ENCODE peak calls at places on chromosomes 7 and 10, in four cellular contexts. S is OCI-LY7, V is choroid plexus epithelial cell, P is heart left ventricle. Q is an unnamed sample.

GRCh38 chr7:70098905-70099672 is 500.8 kb downstream of the AUTS2 start:
- DNase-seq in S (no peak), V (no peak), P (no peak), Q (no peak)

GRCh38 chr10:72953687-72954086 is 919 bp downstream of the PLA2G12B start:
- DNase-seq in S (no peak), V (no peak), P (no peak), Q (no peak)

GRCh38 chr7:47471358-47471703 is 110.6 kb downstream of the TNS3 start:
- DNase-seq in S (no peak), V (no peak), P (no peak), Q (no peak)

GRCh38 chr10:92662852-92663251 is 26.9 kb upstream of the HHEX start:
- DNase-seq in S (peak), V (peak), P (no peak), Q (no peak)

GRCh38 chr7:99210265-99210970 is 2.5 kb upstream of the KPNA7 start:
- DNase-seq in S (no peak), V (peak), P (no peak), Q (peak)

GRCh38 chr10:76388321-76388720 is 956.9 kb downstream of the LRMDA start:
- DNase-seq in S (no peak), V (no peak), P (no peak), Q (peak)

GRCh38 chr7:129252133-129252532 is 27.3 kb downstream of the AHCYL2 start:
- DNase-seq in S (no peak), V (no peak), P (no peak), Q (no peak)

GRCh38 chr10:9670911-9671310 is 1346.8 kb upstream of the CELF2 start:
- DNase-seq in S (no peak), V (no peak), P (no peak), Q (no peak)

GRCh38 chr7:133186060-133186459 is 66.8 kb upstream of the EXOC4 start:
- DNase-seq in S (no peak), V (no peak), P (no peak), Q (no peak)

GRCh38 chr10:43057831-43058340 is 19.0 kb upstream of the RET start:
- DNase-seq in S (no peak), V (no peak), P (no peak), Q (no peak)

GRCh38 chr10:123640016-123640535 is 26.1 kb upstream of the GPR26 start:
- DNase-seq in S (no peak), V (no peak), P (no peak), Q (no peak)

GRCh38 chr10:113111900-113112853 is 162.1 kb downstream of the TCF7L2 start:
- DNase-seq in S (no peak), V (peak), P (no peak), Q (peak)

GRCh38 chr7:98866341-98866740 is 3.5 kb downstream of the TMEM130 start:
- DNase-seq in S (no peak), V (no peak), P (no peak), Q (no peak)

GRCh38 chr7:1181031-1181430 is 21.0 kb upstream of the ZFAND2A start:
- DNase-seq in S (no peak), V (no peak), P (no peak), Q (no peak)

GRCh38 chr10:73644015-73644743 is 2.9 kb upstream of the MYOZ1 start:
- DNase-seq in S (peak), V (peak), P (peak), Q (peak)

GRCh38 chr10:99523251-99523773 is 9.4 kb upstream of the NKX2-3 start:
- DNase-seq in S (no peak), V (no peak), P (no peak), Q (no peak)

GRCh38 chr7:44403775-44404174 is 78.4 kb upstream of the CAMK2B start:
- DNase-seq in S (no peak), V (no peak), P (no peak), Q (no peak)

GRCh38 chr10:103153302-103153759 is 39.7 kb downstream of the NT5C2 start:
- DNase-seq in S (no peak), V (peak), P (peak), Q (peak)

GRCh38 chr7:157027568-157028527 is 17.4 kb upstream of the MNX1 start:
- DNase-seq in S (no peak), V (no peak), P (no peak), Q (no peak)

GRCh38 chr10:69180525-69181204 is 631 bp downstream of the SUPV3L1 start:
- DNase-seq in S (peak), V (peak), P (no peak), Q (peak)

GRCh38 chr10:89342219-89342966 is 14.6 kb downstream of the IFIT3 start:
- DNase-seq in S (no peak), V (peak), P (peak), Q (peak)

GRCh38 chr10:46546591-46547330 is 9.7 kb downstream of the GPRIN2 start:
- DNase-seq in S (no peak), V (no peak), P (peak), Q (no peak)

GRCh38 chr7:11895352-11895751 is 63.4 kb upstream of the THSD7A start:
- DNase-seq in S (no peak), V (no peak), P (no peak), Q (no peak)

GRCh38 chr7:154841731-154842331 is 161.1 kb downstream of the PAXIP1 start:
- DNase-seq in S (no peak), V (no peak), P (no peak), Q (no peak)

GRCh38 chr7:40747856-40748255 is 613.1 kb downstream of the SUGCT start:
- DNase-seq in S (no peak), V (no peak), P (no peak), Q (peak)

GRCh38 chr10:72274730-72275350 is 1.1 kb downstream of the DDIT4 start:
- DNase-seq in S (peak), V (peak), P (peak), Q (peak)

GRCh38 chr7:147509052-147509480 is 1081.5 kb upstream of the C7orf33 start:
- DNase-seq in S (no peak), V (peak), P (no peak), Q (peak)

GRCh38 chr7:72403677-72404076 is 8.5 kb downstream of the CALN1 start:
- DNase-seq in S (no peak), V (no peak), P (no peak), Q (no peak)

GRCh38 chr10:74824184-74825032 is 2.0 kb upstream of the KAT6B start:
- DNase-seq in S (peak), V (no peak), P (no peak), Q (peak)

GRCh38 chr10:117925369-117925768 is 121.4 kb downstream of the RAB11FIP2 start:
- DNase-seq in S (no peak), V (no peak), P (no peak), Q (no peak)

GRCh38 chr10:35545878-35546631 is 59.1 kb upstream of the GJD4 start:
- DNase-seq in S (no peak), V (peak), P (no peak), Q (peak)

GRCh38 chr10:87818505-87819273 is 663 bp upstream of the ATAD1 start:
- DNase-seq in S (peak), V (peak), P (no peak), Q (no peak)
- TF ChIP-seq CTCF in S (peak), V (no peak), P (no peak), Q (no peak)

GRCh38 chr7:52168085-52168484 is 851.5 kb upstream of the COBL start:
- DNase-seq in S (peak), V (no peak), P (no peak), Q (no peak)
- TF ChIP-seq CTCF in S (peak), V (no peak), P (no peak), Q (no peak)

DNA sequence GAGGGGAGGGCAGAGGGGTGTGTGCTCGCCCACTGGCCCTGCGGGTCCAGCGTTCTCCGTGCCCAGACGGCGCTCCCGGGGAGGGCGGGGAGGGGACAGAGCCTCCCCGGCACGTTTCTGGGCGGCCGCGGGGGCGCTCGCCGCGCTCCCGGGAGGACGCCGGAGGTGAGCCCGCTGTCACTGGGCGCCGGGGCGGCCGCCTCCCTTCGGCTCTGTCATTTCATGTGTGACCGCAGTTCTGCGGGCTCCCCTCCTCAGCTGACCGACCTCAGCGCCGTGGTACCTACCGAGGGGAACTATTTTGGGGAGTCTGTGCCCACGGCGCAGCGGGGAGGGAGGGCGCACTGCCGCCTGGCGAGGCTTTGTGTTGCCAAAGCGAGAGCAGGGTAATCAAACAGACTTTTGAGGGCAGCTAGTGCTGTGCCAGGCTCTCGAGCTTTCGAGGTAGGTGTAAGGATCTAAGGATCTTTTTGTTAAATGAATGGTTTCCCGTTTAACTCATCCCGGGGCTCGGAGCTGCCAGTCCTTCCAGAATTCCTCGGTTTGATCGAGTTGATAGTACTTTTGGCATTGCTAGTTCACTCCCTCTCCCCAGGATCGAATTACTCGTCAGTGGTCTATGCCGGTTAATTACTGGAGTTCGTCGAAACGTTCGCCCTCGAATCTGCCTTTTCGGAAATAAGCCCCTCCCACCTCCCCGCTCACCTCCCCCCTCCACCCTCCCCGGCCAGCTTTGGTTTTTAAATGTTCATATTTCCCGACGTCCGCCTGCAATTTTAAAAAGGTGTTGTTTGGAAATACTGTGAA is 1.9 kb downstream of the ARID5B start:
- DNase-seq in S (peak), V (peak), P (peak), Q (peak)
- TF ChIP-seq CTCF in S (peak), V (peak), P (peak), Q (no peak)

GRCh38 chr10:11285171-11285570 is 267.5 kb downstream of the CELF2 start:
- DNase-seq in S (no peak), V (peak), P (no peak), Q (peak)
- TF ChIP-seq CTCF in S (no peak), V (peak), P (no peak), Q (no peak)

GRCh38 chr10:67075381-67076001 is 149.7 kb downstream of the LRRTM3 start:
- DNase-seq in S (no peak), V (no peak), P (no peak), Q (no peak)
- TF ChIP-seq CTCF in S (no peak), V (no peak), P (no peak), Q (no peak)

DNA sequence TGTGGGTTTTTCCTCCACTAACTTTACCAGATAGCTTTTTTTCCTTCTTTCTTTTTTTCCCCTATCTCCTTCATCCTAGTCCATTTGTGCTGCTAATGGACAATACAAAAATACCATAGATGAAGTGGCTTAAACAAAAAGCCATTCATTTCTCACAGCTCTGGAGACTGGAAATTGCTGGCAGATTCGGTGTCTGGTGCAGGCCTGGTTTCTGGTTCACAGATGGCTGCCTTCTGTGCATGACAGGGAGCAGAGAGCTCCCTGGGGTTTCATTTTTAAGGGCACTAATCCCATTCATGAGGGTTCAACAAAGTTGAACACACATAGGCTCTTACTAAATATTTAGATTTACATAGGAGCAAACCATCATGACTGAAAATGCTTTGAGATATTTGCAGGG is 467.4 kb downstream of the TYW1 start:
- DNase-seq in S (no peak), V (no peak), P (no peak), Q (no peak)
- TF ChIP-seq CTCF in S (no peak), V (no peak), P (no peak), Q (no peak)

DNA sequence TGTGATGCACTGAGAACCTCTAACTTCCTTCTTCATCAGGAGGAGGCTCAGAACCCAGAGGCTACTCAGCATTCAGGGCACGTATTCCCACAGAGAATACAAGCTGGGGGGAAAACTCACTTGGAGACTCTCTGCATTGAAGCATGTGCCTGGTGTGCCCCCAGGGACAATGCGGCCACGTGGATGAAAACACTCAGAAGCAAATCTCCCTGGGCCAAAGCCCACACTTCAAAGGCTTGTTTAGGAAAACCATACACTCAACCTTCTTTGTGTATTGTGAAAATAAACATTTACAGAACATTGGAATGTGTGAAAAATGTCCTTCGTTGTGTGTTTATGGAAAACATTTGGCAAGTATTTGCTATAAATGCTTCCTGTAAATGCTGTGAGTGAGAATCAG is 339.6 kb downstream of the ELMO1 start:
- DNase-seq in S (no peak), V (no peak), P (no peak), Q (no peak)
- TF ChIP-seq CTCF in S (no peak), V (no peak), P (no peak), Q (no peak)

GRCh38 chr10:91366687-91367086 is 43.5 kb upstream of the HECTD2 start:
- DNase-seq in S (no peak), V (no peak), P (no peak), Q (no peak)
- TF ChIP-seq CTCF in S (no peak), V (no peak), P (no peak), Q (no peak)

Q was measured in cardiac fibroblast.